ENCODE peak calls at places on chromosomes 6 and 20, in seven cellular contexts. G, T, C, P, V, U and Z are unnamed samples.

GRCh38 chr6:85008311-85009015 is 244.1 kb upstream of the TBX18 start:
- DNase-seq in G (no peak), T (no peak), C (peak; percentile 2), P (peak; percentile 39), V (peak; percentile 1), U (no peak), Z (no peak)

GRCh38 chr6:137099689-137100398 is 55.1 kb upstream of the IL20RA start:
- DNase-seq in G (no peak), T (no peak), C (no peak), P (peak; percentile 40), V (no peak), U (no peak), Z (no peak)

GRCh38 chr6:103140308-103141027 is 1719.3 kb downstream of the HACE1 start:
- DNase-seq in G (no peak), T (no peak), C (no peak), P (no peak), V (no peak), U (no peak), Z (no peak)

GRCh38 chr6:52749546-52750152 is 13.6 kb downstream of the GSTA2 start:
- DNase-seq in G (no peak), T (no peak), C (no peak), P (no peak), V (no peak), U (no peak), Z (peak; percentile 80)

GRCh38 chr20:5784735-5785134 is 34.5 kb downstream of the SHLD1 start:
- DNase-seq in G (no peak), T (no peak), C (no peak), P (no peak), V (no peak), U (no peak), Z (peak; percentile 69)

GRCh38 chr20:42093542-42094440 is 475.6 kb upstream of the CHD6 start:
- DNase-seq in G (no peak), T (no peak), C (no peak), P (no peak), V (no peak), U (no peak), Z (no peak)

GRCh38 chr6:144417686-144418085 is 132.6 kb downstream of the UTRN start:
- DNase-seq in G (no peak), T (no peak), C (no peak), P (no peak), V (peak; percentile 47), U (no peak), Z (no peak)

GRCh38 chr20:63309261-63310071 is 16.5 kb downstream of the COL20A1 start:
- DNase-seq in G (peak; percentile 83), T (peak; percentile 64), C (peak; percentile 33), P (peak; percentile 25), V (peak; percentile 24), U (peak; percentile 73), Z (peak; percentile 39)

GRCh38 chr6:52518279-52518944 is 58.4 kb downstream of the TRAM2 start:
- DNase-seq in G (no peak), T (no peak), C (no peak), P (no peak), V (no peak), U (no peak), Z (no peak)

GRCh38 chr6:72649032-72649984 is 27.4 kb downstream of the KCNQ5 start:
- DNase-seq in G (no peak), T (no peak), C (peak; percentile 43), P (no peak), V (peak; percentile 83), U (no peak), Z (no peak)

DNA sequence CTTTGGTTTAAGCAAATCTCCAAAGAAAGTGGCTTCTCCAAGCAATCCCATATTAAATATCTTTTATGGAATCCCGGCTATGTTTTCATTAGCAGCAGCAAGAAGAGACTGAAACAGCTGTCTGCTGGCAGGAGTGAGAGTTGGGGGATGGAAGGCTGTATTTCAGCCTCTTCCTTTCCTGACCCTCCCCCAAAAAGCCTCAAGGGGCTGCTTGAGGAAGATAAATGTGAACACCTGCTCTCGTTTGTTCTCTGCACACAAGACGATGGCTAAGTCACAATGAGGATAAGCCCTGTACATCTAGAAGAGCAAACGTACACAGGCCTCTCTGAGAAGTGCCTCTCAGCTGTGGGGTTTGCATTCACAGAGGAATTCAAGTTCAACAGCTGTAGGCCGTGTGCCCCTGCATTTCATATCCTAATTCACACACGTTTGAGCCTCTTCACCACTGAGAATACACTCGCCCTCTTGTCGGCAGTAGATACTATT is 16.3 kb downstream of the RIPOR2 start:
- DNase-seq in G (no peak), T (no peak), C (no peak), P (peak; percentile 37), V (no peak), U (no peak), Z (no peak)
- H3K9ac ChIP-seq in G (no peak overlapping the region), T (no peak overlapping the region), C (no peak overlapping the region), P (no peak overlapping the region), V (no peak overlapping the region), U (no peak overlapping the region), Z (no peak overlapping the region)

DNA sequence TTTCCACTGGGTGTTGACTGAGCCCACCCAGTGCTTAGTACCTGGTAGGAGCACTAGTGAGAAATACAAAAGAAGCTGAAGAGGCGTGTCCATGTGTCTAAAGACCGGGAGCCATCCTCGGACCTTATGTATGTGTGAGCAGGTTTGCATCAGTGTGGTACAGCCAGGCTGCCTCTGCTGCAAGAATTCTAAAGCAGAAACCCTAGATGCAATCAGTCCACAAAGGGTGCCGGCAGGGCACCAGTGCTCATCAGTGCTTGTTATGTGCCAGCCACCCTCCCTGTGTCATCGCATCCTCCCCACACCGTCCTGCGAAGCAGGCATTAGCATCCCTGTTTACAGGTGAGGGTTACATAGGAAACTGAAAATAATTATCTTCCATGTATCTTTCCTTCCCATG is 98.7 kb downstream of the TCP11 start:
- DNase-seq in G (no peak), T (no peak), C (no peak), P (no peak), V (no peak), U (no peak), Z (no peak)
- H3K18ac ChIP-seq in G (peak overlapping the region; percentile 1), T (no peak overlapping the region), C (no peak overlapping the region), P (no peak overlapping the region), V (no peak overlapping the region), U (no peak overlapping the region), Z (no peak overlapping the region)

GRCh38 chr20:50804453-50805348 is 9.8 kb downstream of the BCAS4 start:
- DNase-seq in G (no peak), T (no peak), C (no peak), P (no peak), V (no peak), U (no peak), Z (no peak)
- H3K9ac ChIP-seq in G (no peak overlapping the region), T (no peak overlapping the region), C (no peak overlapping the region), P (no peak overlapping the region), V (no peak overlapping the region), U (no peak overlapping the region), Z (peak overlapping the region; percentile 64)

DNA sequence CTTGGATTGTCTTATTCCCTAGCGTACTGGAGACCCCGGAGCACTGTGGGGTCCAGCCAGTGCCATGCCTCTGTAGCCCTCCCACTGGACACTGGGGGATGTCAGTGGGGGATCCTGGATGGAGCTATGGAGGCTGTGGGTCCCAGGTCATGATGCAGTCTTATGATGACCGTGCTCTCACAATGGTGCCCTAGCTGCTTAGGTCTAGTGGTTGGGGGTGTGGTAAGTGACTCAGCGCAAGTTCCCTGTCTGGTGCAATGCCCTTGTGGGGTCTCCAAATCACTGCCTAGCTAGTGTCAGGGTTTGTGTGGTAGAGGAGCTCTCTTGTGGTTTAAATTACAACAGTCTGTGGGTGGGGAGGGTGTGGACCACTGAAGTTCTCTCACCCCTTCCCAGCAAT is 135.4 kb downstream of the CDC5L start:
- DNase-seq in G (no peak), T (no peak), C (no peak), P (no peak), V (no peak), U (no peak), Z (no peak)
- H3K18ac ChIP-seq in G (no peak overlapping the region), T (no peak overlapping the region), C (no peak overlapping the region), P (no peak overlapping the region), V (no peak overlapping the region), U (no peak overlapping the region), Z (no peak overlapping the region)

GRCh38 chr6:79570802-79571367 is 33.7 kb upstream of the LCA5 start:
- DNase-seq in G (no peak), T (no peak), C (peak; percentile 38), P (no peak), V (peak; percentile 48), U (no peak), Z (no peak)

GRCh38 chr6:79574636-79575035 is 37.4 kb upstream of the LCA5 start:
- DNase-seq in G (no peak), T (no peak), C (peak; percentile 73), P (peak; percentile 90), V (peak; percentile 78), U (peak; percentile 39), Z (peak; percentile 9)

DNA sequence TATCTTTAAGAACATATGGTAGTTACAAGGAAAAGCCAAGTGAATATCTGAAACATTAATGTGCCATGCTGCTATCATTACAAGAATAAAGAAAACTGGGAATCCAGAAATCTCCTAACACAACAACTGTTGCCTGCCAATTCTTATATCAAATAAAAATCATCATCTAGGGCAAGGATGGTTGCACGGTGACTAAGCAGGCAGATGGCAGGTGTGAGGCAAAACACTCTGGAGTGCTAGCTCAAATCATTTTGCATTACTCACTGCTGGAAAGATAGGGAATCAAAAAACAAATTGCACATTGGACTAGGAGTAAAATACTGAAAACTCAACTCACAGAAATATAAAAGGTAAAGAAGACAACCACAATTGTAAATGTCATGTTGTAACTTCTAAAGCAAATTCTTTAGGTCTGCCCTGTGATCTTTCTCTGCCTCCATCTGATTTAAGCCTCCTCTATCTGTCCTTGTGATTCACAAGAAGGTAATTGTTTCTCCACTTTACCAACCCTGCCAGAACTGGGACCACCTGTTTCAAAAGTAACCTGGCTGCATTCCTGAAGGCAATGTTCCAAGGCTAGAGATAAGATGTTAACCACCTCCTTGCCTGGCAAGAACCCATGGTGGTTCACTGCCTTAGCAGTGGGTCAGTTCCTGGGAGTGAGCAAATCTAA is 33.0 kb upstream of the LCA5 start:
- DNase-seq in G (no peak), T (no peak), C (no peak), P (peak; percentile 97), V (peak; percentile 72), U (peak; percentile 79), Z (peak; percentile 92)
- H3K9ac ChIP-seq in G (no peak overlapping the region), T (no peak overlapping the region), C (no peak overlapping the region), P (no peak overlapping the region), V (no peak overlapping the region), U (no peak overlapping the region), Z (no peak overlapping the region)

DNA sequence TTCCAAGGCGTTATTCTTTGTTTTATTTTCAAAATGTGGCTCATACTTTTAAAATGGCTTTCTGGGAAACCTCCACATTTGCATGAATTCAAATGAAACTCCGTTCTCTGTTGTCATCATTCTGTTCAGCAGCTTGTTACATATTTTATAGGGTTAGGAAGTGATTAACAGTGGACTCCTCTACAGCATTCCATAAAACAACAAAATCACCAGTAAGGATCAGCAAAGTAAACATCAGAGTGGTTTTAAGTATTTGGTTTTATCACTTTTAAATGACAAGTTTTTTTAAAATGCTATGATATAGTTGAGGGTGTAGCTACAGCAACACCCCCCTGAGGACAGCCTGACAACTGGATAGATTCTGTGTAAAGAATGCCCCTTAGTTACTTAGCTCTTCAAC is 186.4 kb downstream of the BTBD9 start:
- DNase-seq in G (no peak), T (no peak), C (no peak), P (no peak), V (no peak), U (no peak), Z (no peak)
- H3K18ac ChIP-seq in G (no peak overlapping the region), T (no peak overlapping the region), C (no peak overlapping the region), P (no peak overlapping the region), V (no peak overlapping the region), U (no peak overlapping the region), Z (no peak overlapping the region)

GRCh38 chr20:17796096-17796563 is 96.4 kb downstream of the BANF2 start:
- DNase-seq in G (no peak), T (no peak), C (peak; percentile 60), P (no peak), V (peak; percentile 68), U (no peak), Z (peak; percentile 47)
- H3K9ac ChIP-seq in G (no peak overlapping the region), T (no peak overlapping the region), C (peak overlapping the region; percentile 65), P (no peak overlapping the region), V (no peak overlapping the region), U (no peak overlapping the region), Z (no peak overlapping the region)